ENCODE peak calls at places on chromosomes 3 and 15, in seven cellular contexts. Z is transverse colon; D is IMR-90; P is mesendoderm; X is epithelial cell of esophagus; L is sigmoid colon; O is CD8-positive, alpha-beta T cell. V is an unnamed sample.

GRCh38 chr3:57544181-57545125 is at the start of gene DNAH12:
- DNase-seq in L (no peak), P (peak; percentile 99), X (peak; percentile 36), D (no peak), Z (peak; percentile 14), O (no peak), V (no peak)

GRCh38 chr3:53936347-53936746 is 44.7 kb upstream of the SELENOK start:
- DNase-seq in D (no peak), X (peak; percentile 65), Z (no peak), O (no peak), P (no peak), L (no peak), V (no peak)

GRCh38 chr15:31264534-31265089 is 62.0 kb upstream of the KLF13 start:
- DNase-seq in X (no peak), O (no peak), Z (no peak), D (no peak), L (no peak), P (no peak), V (no peak)

GRCh38 chr15:78457101-78457500 is 19.1 kb downstream of the IREB2 start:
- DNase-seq in O (no peak), P (no peak), Z (no peak), D (peak; percentile 69), X (no peak), L (no peak), V (no peak)

GRCh38 chr15:27955087-27955486 is 144.0 kb downstream of the OCA2 start:
- DNase-seq in X (no peak), L (no peak), Z (no peak), D (no peak), P (no peak), O (no peak), V (no peak)

GRCh38 chr3:148246286-148246685 is 451.4 kb upstream of the AGTR1 start:
- DNase-seq in D (no peak), L (no peak), O (no peak), X (no peak), Z (no peak), P (no peak), V (no peak)

GRCh38 chr3:48784426-48785120 is 63.1 kb downstream of the PRKAR2A start:
- DNase-seq in O (no peak), X (peak; percentile 66), P (no peak), L (no peak), Z (no peak), D (peak; percentile 88), V (no peak)

GRCh38 chr3:153130312-153130977 is 31.6 kb upstream of the RAP2B start:
- DNase-seq in D (peak; percentile 82), O (no peak), L (no peak), P (peak; percentile 5), Z (no peak), X (peak; percentile 77), V (no peak)

GRCh38 chr3:31748281-31749245 is 215.8 kb downstream of the STT3B start:
- DNase-seq in X (no peak), L (no peak), D (no peak), P (no peak), Z (no peak), O (no peak), V (no peak)

GRCh38 chr15:36782681-36783080 is 203.3 kb downstream of the CDIN1 start:
- DNase-seq in O (no peak), X (no peak), P (no peak), L (no peak), D (no peak), Z (no peak), V (no peak)

GRCh38 chr15:46170326-46170725 is 535.5 kb downstream of the SQOR start:
- DNase-seq in D (no peak), Z (no peak), L (no peak), P (no peak), O (no peak), X (no peak), V (no peak)

GRCh38 chr15:75198560-75199346 is 2.9 kb upstream of the C15orf39 start:
- DNase-seq in Z (peak; percentile 52), L (no peak), D (peak; percentile 49), P (peak; percentile 61), O (no peak), X (peak; percentile 37), V (no peak)

GRCh38 chr15:61946778-61947177 is 113.5 kb downstream of the VPS13C start:
- DNase-seq in P (no peak), D (peak; percentile 57), Z (no peak), X (peak; percentile 26), L (no peak), O (no peak), V (no peak)

GRCh38 chr3:19898725-19899124 is 35.3 kb downstream of the EFHB start:
- DNase-seq in D (peak; percentile 8), X (no peak), P (no peak), O (no peak), Z (no peak), L (no peak), V (no peak)

GRCh38 chr3:71316378-71316777 is 267.1 kb downstream of the FOXP1 start:
- DNase-seq in P (no peak), O (peak; percentile 30), Z (no peak), D (no peak), L (no peak), X (no peak), V (no peak)

GRCh38 chr15:69148465-69148864 is 12.0 kb upstream of the GLCE start:
- DNase-seq in Z (no peak), P (no peak), O (no peak), D (no peak), L (no peak), X (no peak), V (no peak)

GRCh38 chr3:53123510-53123909 is 6.7 kb downstream of the RFT1 start:
- DNase-seq in P (no peak), L (no peak), O (no peak), Z (no peak), D (no peak), X (no peak), V (no peak)

GRCh38 chr3:71581451-71581980 is 2.0 kb downstream of the FOXP1 start:
- DNase-seq in X (peak; percentile 30), D (no peak), O (peak; percentile 28), Z (peak; percentile 40), L (peak; percentile 70), P (peak; percentile 65), V (no peak)

GRCh38 chr15:90860942-90861675 is 7.3 kb upstream of the FURIN start:
- DNase-seq in O (no peak), D (no peak), Z (no peak), X (peak; percentile 87), L (no peak), P (no peak), V (no peak)

GRCh38 chr3:126928921-126929485 is 53.9 kb upstream of the PLXNA1 start:
- DNase-seq in X (no peak), D (no peak), Z (no peak), L (peak; percentile 25), O (no peak), P (no peak), V (no peak)

GRCh38 chr3:170862618-170863374 is 7.2 kb downstream of the RPL22L1 start:
- DNase-seq in O (no peak), Z (no peak), X (no peak), D (peak; percentile 34), L (no peak), P (peak; percentile 67), V (no peak)

GRCh38 chr3:170866499-170866898 is 3.5 kb downstream of the RPL22L1 start:
- DNase-seq in P (no peak), X (no peak), D (no peak), O (no peak), L (no peak), Z (no peak), V (no peak)

GRCh38 chr3:170864525-170865208 is 5.3 kb downstream of the RPL22L1 start:
- DNase-seq in P (peak; percentile 64), D (no peak), L (no peak), O (no peak), Z (no peak), X (no peak), V (no peak)

GRCh38 chr3:170865209-170866094 is 4.5 kb downstream of the RPL22L1 start:
- DNase-seq in L (no peak), P (peak; percentile 40), Z (no peak), O (no peak), X (no peak), D (no peak), V (no peak)

DNA sequence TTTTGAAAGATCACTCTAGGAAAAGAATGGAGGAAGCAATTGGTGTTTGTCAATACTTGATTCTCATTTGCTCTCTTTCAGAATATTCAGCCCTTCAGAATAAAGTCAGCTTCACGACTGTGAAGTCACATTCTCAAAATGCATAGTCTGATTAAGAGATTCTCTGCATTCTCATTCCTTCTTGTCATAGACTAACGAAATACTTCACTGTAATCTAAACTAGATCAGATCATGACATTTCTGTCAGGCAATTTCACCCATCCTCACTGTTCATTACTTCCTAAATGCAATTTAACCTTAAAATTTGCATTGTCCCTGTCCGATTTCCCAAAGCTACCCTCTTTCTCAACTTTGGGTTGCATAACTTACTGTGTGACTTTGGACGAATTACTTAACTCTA is 6.2 kb downstream of the RPL22L1 start:
- DNase-seq in P (no peak), X (no peak), O (no peak), D (no peak), L (no peak), Z (no peak), V (no peak)
- H3K4me3 ChIP-seq in P (no peak overlapping the region), X (no peak overlapping the region), O (no peak overlapping the region), D (no peak overlapping the region), L (no peak overlapping the region), Z (no peak overlapping the region), V (no peak overlapping the region)

DNA sequence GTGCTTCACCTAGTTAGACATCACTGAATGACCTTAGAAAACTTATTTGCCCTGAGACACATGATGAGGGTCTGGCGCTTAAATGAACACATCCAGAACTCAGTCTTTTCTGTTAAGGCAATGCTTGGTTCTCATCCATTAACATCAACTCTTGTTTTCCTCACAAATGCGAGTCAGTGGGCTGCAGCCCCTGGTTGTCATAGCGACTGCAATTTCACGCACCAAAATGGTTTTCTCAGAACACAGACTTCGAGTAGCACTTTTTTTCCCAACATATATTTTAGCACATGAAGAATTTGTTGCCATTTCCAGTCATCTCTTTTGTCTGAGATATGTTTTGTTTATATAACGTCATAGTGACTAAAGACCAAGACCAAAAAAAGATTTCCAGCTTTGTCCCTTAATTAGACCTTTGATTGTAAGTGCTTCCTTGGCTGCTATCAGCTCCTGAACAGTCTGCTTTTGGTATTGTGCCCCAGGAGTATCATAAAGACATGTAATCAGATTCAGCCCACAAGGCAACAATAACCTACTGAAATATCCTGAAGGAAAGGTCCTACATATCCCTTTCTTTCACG is 68.5 kb downstream of the GPR176 start:
- DNase-seq in L (no peak), O (no peak), D (peak; percentile 68), X (no peak), Z (no peak), P (peak; percentile 24), V (no peak)
- H3K4me3 ChIP-seq in L (no peak overlapping the region), O (no peak overlapping the region), D (no peak overlapping the region), X (no peak overlapping the region), Z (no peak overlapping the region), P (no peak overlapping the region), V (no peak overlapping the region)

DNA sequence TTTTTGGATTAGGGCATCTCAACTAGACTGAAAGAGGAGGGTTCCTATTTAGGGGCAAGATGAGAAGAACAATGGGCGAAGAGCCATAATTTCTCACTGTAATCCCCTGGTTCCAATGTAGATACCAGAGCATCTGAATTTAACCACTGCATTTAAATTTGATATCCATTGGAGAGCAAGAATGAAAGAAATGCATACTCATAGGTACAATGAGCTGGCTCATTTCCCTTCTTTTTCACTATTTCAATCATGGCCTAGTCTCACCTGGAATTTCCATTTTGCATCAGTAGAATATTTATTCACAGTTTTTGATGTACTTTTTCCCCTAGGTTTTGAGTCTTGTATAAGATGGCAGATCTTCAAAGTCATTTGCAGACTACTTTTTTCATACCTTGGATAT is 13.8 kb downstream of the EPHB1 start:
- DNase-seq in D (no peak), O (no peak), L (no peak), Z (no peak), X (no peak), P (no peak), V (no peak)
- H3K4me3 ChIP-seq in D (no peak overlapping the region), O (no peak overlapping the region), L (no peak overlapping the region), Z (no peak overlapping the region), X (no peak overlapping the region), P (no peak overlapping the region), V (no peak overlapping the region)

GRCh38 chr15:89578146-89578545 is 2.9 kb downstream of the TICRR start:
- DNase-seq in O (no peak), Z (no peak), L (no peak), X (no peak), P (no peak), D (no peak), V (no peak)
- H3K4me3 ChIP-seq in O (no peak overlapping the region), Z (no peak overlapping the region), L (no peak overlapping the region), X (peak overlapping the region; percentile 24), P (peak overlapping the region; percentile 53), D (no peak overlapping the region), V (no peak overlapping the region)

V was measured in effector memory CD4-positive, alpha-beta T cell.